ENCODE peak calls at places on chromosomes 11 and 22, in eight cellular contexts. V, S, T, N, D, G, Y and Z are unnamed samples.

GRCh38 chr11:68759991-68760390 is 8.7 kb upstream of the TESMIN start:
- DNase-seq in V (no peak), S (no peak), T (no peak), N (no peak), D (no peak), G (no peak), Y (no peak), Z (no peak)

GRCh38 chr11:3855808-3856491 is 486 bp downstream of the STIM1 start:
- DNase-seq in V (no peak), S (peak), T (no peak), N (no peak), D (peak), G (no peak), Y (no peak), Z (peak)

GRCh38 chr22:24099661-24100060 is 81.6 kb upstream of the SUSD2 start:
- DNase-seq in V (peak), S (no peak), T (no peak), N (no peak), D (no peak), G (no peak), Y (no peak), Z (no peak)

GRCh38 chr11:117419136-117419914 is 91.7 kb downstream of the CEP164 start:
- DNase-seq in V (no peak), S (no peak), T (no peak), N (no peak), D (no peak), G (no peak), Y (no peak), Z (peak)

GRCh38 chr11:114606003-114606801 is 10.6 kb upstream of the NXPE4 start:
- DNase-seq in V (no peak), S (no peak), T (no peak), N (peak), D (no peak), G (no peak), Y (no peak), Z (no peak)

GRCh38 chr11:95140397-95141030 is 50.9 kb downstream of the ENDOD1 start:
- DNase-seq in V (no peak), S (no peak), T (no peak), N (peak), D (no peak), G (no peak), Y (no peak), Z (no peak)

GRCh38 chr11:1732421-1733008 is 17.9 kb downstream of the IFITM10 start:
- DNase-seq in V (no peak), S (no peak), T (no peak), N (no peak), D (no peak), G (no peak), Y (no peak), Z (no peak)

GRCh38 chr22:40634119-40634903 is 2.2 kb downstream of the MRTFA start:
- DNase-seq in V (no peak), S (no peak), T (no peak), N (no peak), D (no peak), G (no peak), Y (no peak), Z (no peak)

GRCh38 chr22:46815896-46816721 is 53.7 kb downstream of the TBC1D22A start:
- DNase-seq in V (peak), S (no peak), T (no peak), N (peak), D (no peak), G (no peak), Y (peak), Z (no peak)

GRCh38 chr11:130124096-130124495 is 35.5 kb upstream of the ST14 start:
- DNase-seq in V (no peak), S (peak), T (peak), N (peak), D (no peak), G (no peak), Y (peak), Z (peak)

GRCh38 chr11:86551286-86551685 is 121.1 kb downstream of the ME3 start:
- DNase-seq in V (peak), S (no peak), T (no peak), N (peak), D (no peak), G (no peak), Y (peak), Z (no peak)

GRCh38 chr22:47366026-47366767 is 603.7 kb downstream of the TBC1D22A start:
- DNase-seq in V (no peak), S (no peak), T (no peak), N (no peak), D (no peak), G (no peak), Y (no peak), Z (peak)

GRCh38 chr11:120125005-120125404 is 12.9 kb downstream of the TRIM29 start:
- DNase-seq in V (no peak), S (no peak), T (no peak), N (no peak), D (no peak), G (no peak), Y (peak), Z (no peak)

GRCh38 chr11:76071090-76071489 is 135.2 kb downstream of the WNT11 start:
- DNase-seq in V (no peak), S (no peak), T (no peak), N (no peak), D (no peak), G (no peak), Y (no peak), Z (no peak)

GRCh38 chr11:1345752-1346513 is 36.5 kb upstream of the TOLLIP start:
- DNase-seq in V (no peak), S (no peak), T (no peak), N (no peak), D (no peak), G (no peak), Y (no peak), Z (peak)

GRCh38 chr22:39773976-39774539 is 119.5 kb downstream of the ENTHD1 start:
- DNase-seq in V (no peak), S (no peak), T (no peak), N (peak), D (peak), G (no peak), Y (no peak), Z (no peak)

GRCh38 chr11:124893781-124894401 is 3.8 kb downstream of the ROBO4 start:
- DNase-seq in V (no peak), S (no peak), T (no peak), N (no peak), D (no peak), G (no peak), Y (no peak), Z (no peak)

GRCh38 chr11:29333993-29334780 is 682.6 kb downstream of the KCNA4 start:
- DNase-seq in V (no peak), S (no peak), T (peak), N (peak), D (no peak), G (no peak), Y (peak), Z (peak)

GRCh38 chr22:19783531-19784395 is 23.2 kb downstream of the TBX1 start:
- DNase-seq in V (no peak), S (no peak), T (no peak), N (no peak), D (no peak), G (no peak), Y (no peak), Z (no peak)

GRCh38 chr22:42075277-42075676 is 1.2 kb downstream of the PHETA2 start:
- DNase-seq in V (no peak), S (no peak), T (no peak), N (no peak), D (no peak), G (no peak), Y (no peak), Z (no peak)

GRCh38 chr11:80466570-80466969 is 1025.7 kb upstream of the TENM4 start:
- DNase-seq in V (no peak), S (no peak), T (no peak), N (no peak), D (no peak), G (no peak), Y (no peak), Z (no peak)

GRCh38 chr22:43262990-43263644 is 76.2 kb upstream of the TTLL12 start:
- DNase-seq in V (no peak), S (peak), T (no peak), N (peak), D (no peak), G (peak), Y (no peak), Z (peak)

GRCh38 chr22:35552186-35552842 is 11.7 kb downstream of the RASD2 start:
- DNase-seq in V (no peak), S (no peak), T (peak), N (peak), D (peak), G (peak), Y (peak), Z (peak)

GRCh38 chr22:46076651-46077339 is 73.5 kb upstream of the PPARA start:
- DNase-seq in V (no peak), S (peak), T (no peak), N (peak), D (no peak), G (no peak), Y (no peak), Z (no peak)